ENCODE peak calls at places on chromosomes 16 and 17, in four cellular contexts. G is heart right ventricle, H is IMR-90, E is left ventricle myocardium inferior. Y is an unnamed sample.

GRCh38 chr17:13568746-13569739 is 32.7 kb downstream of the HS3ST3A1 start:
- DNase-seq in G (no peak), H (no peak), E (no peak), Y (peak; percentile 56)

GRCh38 chr17:27598337-27599050 is 32.5 kb upstream of the LGALS9 start:
- DNase-seq in G (no peak), H (no peak), E (no peak), Y (no peak)

GRCh38 chr17:35841505-35841904 is 27.2 kb downstream of the HEATR9 start:
- DNase-seq in G (no peak), H (peak; percentile 27), E (no peak), Y (peak; percentile 42)

GRCh38 chr17:50266384-50267073 is 7.7 kb upstream of the TMEM92 start:
- DNase-seq in G (peak; percentile 35), H (peak; percentile 88), E (no peak), Y (peak; percentile 90)

GRCh38 chr17:78129385-78130079 is 977 bp upstream of the TMC6 start:
- DNase-seq in G (peak; percentile 13), H (no peak), E (no peak), Y (no peak)

GRCh38 chr17:7838291-7839075 is 4.5 kb downstream of the KDM6B start:
- DNase-seq in G (no peak), H (peak; percentile 78), E (no peak), Y (peak; percentile 70)

GRCh38 chr16:10183606-10183959 is 1.4 kb upstream of the GRIN2A start:
- DNase-seq in G (no peak), H (no peak), E (no peak), Y (no peak)

GRCh38 chr17:83118071-83118841 is 38.8 kb downstream of the METRNL start:
- DNase-seq in G (peak; percentile 1), H (no peak), E (peak; percentile 9), Y (no peak)

GRCh38 chr17:19706791-19707727 is 9.3 kb downstream of the SLC47A2 start:
- DNase-seq in G (no peak), H (no peak), E (no peak), Y (no peak)

GRCh38 chr17:47844814-47845453 is 3.9 kb upstream of the SCRN2 start:
- DNase-seq in G (no peak), H (peak; percentile 18), E (no peak), Y (no peak)

GRCh38 chr16:15876503-15876902 is 11.9 kb downstream of the CEP20 start:
- DNase-seq in G (no peak), H (no peak), E (no peak), Y (no peak)

GRCh38 chr17:68184141-68184571 is 63.7 kb upstream of the AMZ2 start:
- DNase-seq in G (no peak), H (no peak), E (no peak), Y (no peak)

GRCh38 chr16:31471875-31472558 is at the start of gene TGFB1I1:
- DNase-seq in G (peak; percentile 78), H (peak; percentile 80), E (peak; percentile 80), Y (peak; percentile 60)

GRCh38 chr16:17474572-17474971 is 3.8 kb upstream of the XYLT1 start:
- DNase-seq in G (no peak), H (no peak), E (no peak), Y (no peak)

GRCh38 chr17:33778505-33779398 is 476.3 kb upstream of the CCL2 start:
- DNase-seq in G (no peak), H (peak; percentile 69), E (peak; percentile 23), Y (peak; percentile 52)

GRCh38 chr16:68069511-68070248 is 15.5 kb upstream of the NFATC3 start:
- DNase-seq in G (peak; percentile 47), H (no peak), E (peak; percentile 60), Y (no peak)

GRCh38 chr17:79114455-79115301 is 40.1 kb downstream of the ENGASE start:
- DNase-seq in G (peak; percentile 65), H (no peak), E (peak; percentile 54), Y (peak; percentile 47)

GRCh38 chr16:4404247-4404966 is 12.0 kb downstream of the CORO7 start:
- DNase-seq in G (no peak), H (no peak), E (peak; percentile 32), Y (peak; percentile 72)

GRCh38 chr16:85543536-85543935 is 69.6 kb upstream of the GSE1 start:
- DNase-seq in G (no peak), H (no peak), E (no peak), Y (no peak)

GRCh38 chr16:57823836-57824235 is 21.5 kb upstream of the KIFC3 start:
- DNase-seq in G (peak; percentile 36), H (no peak), E (no peak), Y (no peak)

GRCh38 chr17:64940055-64940454 is 20.8 kb upstream of the LRRC37A3 start:
- DNase-seq in G (no peak), H (no peak), E (no peak), Y (no peak)

GRCh38 chr17:67200727-67201301 is 44.2 kb downstream of the HELZ start:
- DNase-seq in G (no peak), H (no peak), E (no peak), Y (peak; percentile 21)

GRCh38 chr17:72351884-72352346 is 231.1 kb downstream of the SOX9 start:
- DNase-seq in G (no peak), H (no peak), E (no peak), Y (peak; percentile 17)

GRCh38 chr17:61289408-61290385 is 109.9 kb upstream of the TBX2 start:
- DNase-seq in G (no peak), H (no peak), E (no peak), Y (peak; percentile 58)
- H3K27ac ChIP-seq in G (no peak overlapping the region), H (peak overlapping the region; percentile 10), E (peak overlapping the region; percentile 10), Y (peak overlapping the region; percentile 83)

GRCh38 chr17:40344321-40345160 is 20.0 kb downstream of the GJD3 start:
- DNase-seq in G (no peak), H (no peak), E (no peak), Y (no peak)

GRCh38 chr17:40341808-40342574 is 22.5 kb downstream of the GJD3 start:
- DNase-seq in G (peak; percentile 88), H (peak; percentile 50), E (peak; percentile 85), Y (peak; percentile 78)

GRCh38 chr17:40340880-40341807 is 23.4 kb downstream of the GJD3 start:
- DNase-seq in G (peak; percentile 93), H (peak; percentile 73), E (peak; percentile 92), Y (peak; percentile 79)

GRCh38 chr17:40343126-40344119 is 21.1 kb downstream of the GJD3 start:
- DNase-seq in G (peak; percentile 64), H (no peak), E (peak; percentile 66), Y (no peak)

DNA sequence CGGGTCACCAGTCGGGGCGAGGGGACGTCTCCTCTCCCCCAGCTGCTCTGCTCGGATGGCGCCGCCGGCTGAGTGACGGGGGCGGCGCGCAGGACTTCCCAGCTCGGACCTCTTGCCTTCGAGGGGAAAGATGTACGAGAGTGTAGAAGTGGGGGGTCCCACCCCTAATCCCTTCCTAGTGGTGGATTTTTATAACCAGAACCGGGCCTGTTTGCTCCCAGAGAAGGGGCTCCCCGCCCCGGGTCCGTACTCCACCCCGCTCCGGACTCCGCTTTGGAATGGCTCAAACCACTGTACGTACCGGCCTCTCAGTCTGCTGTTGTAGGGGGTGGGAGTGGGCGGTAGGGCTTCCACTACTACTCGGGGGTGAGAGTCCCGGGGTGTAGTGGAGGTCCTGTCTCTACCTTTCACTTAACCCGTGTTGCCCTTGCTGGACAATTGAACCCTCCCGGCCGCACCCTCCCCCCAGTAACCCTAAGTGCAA is 21.9 kb downstream of the GJD3 start:
- DNase-seq in G (no peak), H (no peak), E (no peak), Y (no peak)
- H3K4me1 ChIP-seq in G (peaks cover 79% of the 10 kb centered on the region), H (peaks cover 39% of the 10 kb centered on the region), E (peaks cover 96% of the 10 kb centered on the region), Y (peaks cover 56% of the 10 kb centered on the region)

GRCh38 chr17:76453431-76453743 is 435 bp upstream of the UBE2O start:
- DNase-seq in G (no peak), H (no peak), E (no peak), Y (no peak)
- TF ChIP-seq CTCF in G (no peak), H (no peak), E (no peak), Y (no peak)

GRCh38 chr16:69941251-69942098 is 9.7 kb upstream of the CLEC18A start:
- DNase-seq in G (no peak), H (no peak), E (no peak), Y (peak; percentile 48)
- H3K27ac ChIP-seq in G (no peak overlapping the region), H (no peak overlapping the region), E (no peak overlapping the region), Y (peak overlapping the region; percentile 10)

Y was measured in cardiac muscle cell.